ENCODE peak calls at places on chromosomes 7 and 10, in five cellular contexts. Q, G, P, Y and I are unnamed samples.

GRCh38 chr10:91798736-91799579 is 732 bp downstream of the TNKS2 start:
- DNase-seq in Y (peak), Q (peak), P (peak), G (no peak), I (peak)

GRCh38 chr10:66836057-66836456 is 89.8 kb upstream of the LRRTM3 start:
- DNase-seq in P (no peak), Y (no peak), G (peak), Q (peak), I (no peak)

GRCh38 chr10:117936136-117936535 is 110.6 kb downstream of the RAB11FIP2 start:
- DNase-seq in P (no peak), Y (no peak), Q (no peak), G (peak), I (no peak)

GRCh38 chr7:83060218-83060617 is 102.5 kb downstream of the PCLO start:
- DNase-seq in Q (no peak), Y (no peak), P (no peak), G (no peak), I (no peak)

GRCh38 chr10:44387853-44388251 is 3.0 kb upstream of the CXCL12 start:
- DNase-seq in G (no peak), Y (no peak), Q (no peak), P (no peak), I (no peak)

GRCh38 chr10:67520924-67521520 is 175.0 kb downstream of the CTNNA3 start:
- DNase-seq in P (no peak), Q (peak), G (peak), Y (no peak), I (peak)

GRCh38 chr7:156984209-156984891 is 26.1 kb downstream of the MNX1 start:
- DNase-seq in G (no peak), Y (no peak), Q (no peak), P (no peak), I (no peak)

GRCh38 chr7:117212969-117213877 is 109.6 kb downstream of the WNT2 start:
- DNase-seq in Y (peak), Q (peak), P (peak), G (peak), I (peak)

GRCh38 chr7:134101716-134102115 is 25.4 kb upstream of the LRGUK start:
- DNase-seq in Q (no peak), P (no peak), Y (no peak), G (no peak), I (no peak)

GRCh38 chr7:18037609-18038008 is 10.0 kb upstream of the PRPS1L1 start:
- DNase-seq in Q (no peak), P (no peak), G (no peak), Y (no peak), I (no peak)

GRCh38 chr7:32559480-32559879 is 64.2 kb downstream of the AVL9 start:
- DNase-seq in Y (no peak), Q (no peak), G (no peak), P (no peak), I (no peak)

GRCh38 chr7:100190059-100190711 is 12.5 kb downstream of the STAG3 start:
- DNase-seq in P (no peak), G (peak), Y (no peak), Q (peak), I (no peak)

GRCh38 chr7:100192951-100193350 is 15.2 kb downstream of the STAG3 start:
- DNase-seq in P (no peak), Q (no peak), G (no peak), Y (no peak), I (no peak)

GRCh38 chr7:100191775-100192174 is 14.1 kb downstream of the STAG3 start:
- DNase-seq in G (no peak), Q (peak), P (no peak), Y (no peak), I (no peak)

DNA sequence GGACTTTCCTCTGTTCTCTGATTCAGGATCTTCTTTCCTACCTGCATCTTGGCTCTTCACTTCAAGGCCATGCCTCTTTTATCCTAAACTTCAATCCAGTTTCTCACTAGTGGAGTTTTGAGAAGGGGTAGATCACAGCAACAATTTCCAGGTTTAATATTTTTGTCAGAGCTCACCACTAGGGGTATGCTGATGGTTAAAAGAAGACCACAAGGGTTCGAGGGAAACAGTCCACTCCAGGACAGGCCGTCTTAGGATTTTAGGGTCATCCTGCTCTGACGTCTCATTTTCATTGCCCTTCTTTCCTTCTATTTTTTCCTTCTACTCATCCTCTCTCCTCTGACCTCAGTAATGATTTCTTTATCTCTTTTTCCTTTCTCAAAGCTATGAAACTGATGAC is 11.3 kb downstream of the STAG3 start:
- DNase-seq in G (no peak), Q (no peak), Y (no peak), P (no peak), I (no peak)
- TF ChIP-seq CTCF in G (no peak), Q (no peak), Y (no peak), P (peak), I (no peak)

GRCh38 chr7:150507947-150508602 is 6.6 kb upstream of the GIMAP7 start:
- DNase-seq in P (no peak), Y (no peak), Q (no peak), G (no peak), I (no peak)
- TF ChIP-seq CTCF in P (no peak), Y (no peak), Q (no peak), G (no peak), I (no peak)

GRCh38 chr10:83310688-83311087 is 828.6 kb upstream of the GHITM start:
- DNase-seq in P (no peak), Y (no peak), Q (no peak), G (no peak), I (no peak)
- TF ChIP-seq CTCF in P (no peak), Y (no peak), Q (no peak), G (no peak), I (no peak)

GRCh38 chr10:81730901-81731300 is 144.1 kb upstream of the NRG3 start:
- DNase-seq in Y (no peak), P (no peak), Q (no peak), G (no peak), I (no peak)
- TF ChIP-seq CTCF in Y (no peak), P (no peak), Q (no peak), G (no peak), I (no peak)

GRCh38 chr10:129657297-129657974 is 190.4 kb downstream of the MGMT start:
- DNase-seq in Q (no peak), G (no peak), P (no peak), Y (no peak), I (no peak)

GRCh38 chr10:129658673-129659072 is 191.6 kb downstream of the MGMT start:
- DNase-seq in G (peak), Q (no peak), Y (no peak), P (no peak), I (no peak)

GRCh38 chr10:129656642-129657041 is 189.6 kb downstream of the MGMT start:
- DNase-seq in Q (no peak), P (no peak), Y (no peak), G (no peak), I (no peak)

GRCh38 chr10:129659881-129660280 is 192.8 kb downstream of the MGMT start:
- DNase-seq in G (no peak), Q (no peak), P (no peak), Y (no peak), I (no peak)

GRCh38 chr10:129662386-129662785 is 195.3 kb downstream of the MGMT start:
- DNase-seq in Q (no peak), P (no peak), Y (no peak), G (no peak), I (no peak)
- TF ChIP-seq CTCF in Q (no peak), P (no peak), Y (no peak), G (no peak), I (no peak)

GRCh38 chr10:51047857-51048256 is 26.4 kb upstream of the PRKG1 start:
- DNase-seq in G (no peak), P (no peak), Y (no peak), Q (no peak), I (no peak)
- TF ChIP-seq CTCF in G (peak), P (no peak), Y (no peak), Q (peak), I (no peak)

GRCh38 chr7:1925973-1926907 is 256.2 kb downstream of the ELFN1 start:
- DNase-seq in Y (peak), P (no peak), Q (no peak), G (no peak), I (no peak)

GRCh38 chr7:1924185-1924817 is 254.2 kb downstream of the ELFN1 start:
- DNase-seq in Y (no peak), Q (peak), P (no peak), G (no peak), I (peak)

GRCh38 chr7:1926908-1927306 is 256.8 kb downstream of the ELFN1 start:
- DNase-seq in G (no peak), P (no peak), Y (no peak), Q (no peak), I (no peak)

GRCh38 chr7:1923409-1924053 is 253.5 kb downstream of the ELFN1 start:
- DNase-seq in Q (no peak), P (no peak), G (no peak), Y (no peak), I (no peak)

GRCh38 chr7:1925349-1925748 is 255.3 kb downstream of the ELFN1 start:
- DNase-seq in Q (no peak), Y (no peak), G (no peak), P (no peak), I (no peak)
- TF ChIP-seq CTCF in Q (peak), Y (peak), G (peak), P (no peak), I (no peak)

DNA sequence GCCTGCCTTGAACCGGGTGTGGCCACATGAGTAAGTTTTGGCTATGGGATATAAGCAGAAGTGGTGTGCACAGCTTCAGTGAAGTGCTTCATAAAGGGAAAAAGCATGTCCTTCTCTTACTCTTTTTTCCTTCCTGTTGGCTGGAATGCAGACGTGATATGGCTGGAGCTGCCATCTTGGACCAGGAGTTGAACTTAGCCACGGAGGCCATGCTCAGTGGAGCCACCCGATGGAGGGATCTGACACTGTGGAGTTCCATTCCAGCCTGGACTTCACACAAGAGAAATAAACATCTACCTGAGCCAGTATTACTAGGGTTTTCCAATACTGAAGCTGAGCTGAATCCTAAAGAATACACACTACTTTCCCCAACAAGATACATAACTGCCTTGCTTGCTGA is 52.3 kb downstream of the CCDC3 start:
- DNase-seq in G (no peak), Y (no peak), Q (no peak), P (no peak), I (no peak)
- TF ChIP-seq CTCF in G (peak), Y (no peak), Q (peak), P (no peak), I (no peak)

DNA sequence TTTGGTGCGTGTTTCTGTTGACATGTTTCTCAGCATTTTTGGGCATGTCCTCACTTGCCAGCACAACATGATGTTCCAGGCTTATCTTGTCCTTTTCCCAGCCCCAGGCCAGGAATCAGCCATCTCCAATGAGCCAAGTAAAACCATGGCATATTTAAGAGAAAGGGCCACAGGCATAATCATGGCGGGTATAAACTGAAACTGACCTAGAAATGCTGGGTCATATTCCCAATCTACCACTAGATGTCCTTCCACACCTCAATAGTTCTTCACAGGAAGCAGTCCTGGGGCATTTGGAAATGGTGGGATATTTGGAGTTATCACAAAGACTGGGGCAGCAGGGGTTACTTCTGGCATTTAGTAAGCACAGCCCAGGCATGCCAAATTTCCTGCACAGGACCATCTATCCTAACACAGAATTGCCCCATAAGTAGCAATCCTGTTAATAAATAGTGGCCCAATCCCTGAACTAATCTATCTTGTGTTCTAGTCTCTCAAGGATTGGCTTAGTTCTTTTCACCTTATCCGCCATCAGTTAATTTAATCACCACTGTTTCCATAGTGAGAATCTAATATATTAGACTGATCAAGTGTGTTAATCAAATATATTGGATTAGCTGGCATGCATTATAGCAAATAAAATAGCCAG is 101.6 kb downstream of the NPSR1 start:
- DNase-seq in P (no peak), Y (no peak), G (peak), Q (peak), I (peak)
- TF ChIP-seq CTCF in P (peak), Y (no peak), G (peak), Q (peak), I (peak)

DNA sequence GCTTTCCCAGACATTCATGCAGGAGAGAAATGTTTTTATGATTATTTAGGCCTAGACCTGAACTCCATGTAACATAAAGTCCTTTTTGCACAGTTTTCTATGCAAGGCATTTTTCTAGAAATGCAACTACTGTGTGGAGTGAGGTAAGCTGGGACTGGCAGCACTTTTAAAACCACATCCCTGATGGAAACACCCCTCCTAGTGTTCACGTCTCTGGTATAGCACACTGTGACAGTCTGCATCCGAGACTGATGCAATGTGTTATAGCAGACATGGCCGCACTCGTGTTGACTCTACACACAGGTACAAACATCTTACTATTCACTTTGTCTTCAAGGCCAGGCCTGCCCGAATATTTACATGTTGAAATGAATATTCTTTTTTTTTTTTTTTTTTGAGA is 19.3 kb upstream of the ERCC6 start:
- DNase-seq in Q (no peak), Y (no peak), G (no peak), P (no peak), I (no peak)
- TF ChIP-seq CTCF in Q (no peak), Y (no peak), G (no peak), P (no peak), I (no peak)